ENCODE peak calls at places on chromosomes 12 and 14, in four cellular contexts. One of them, this sample, is unnamed.

GRCh38 chr12:12230275-12230674 is 36.6 kb downstream of the LRP6 start:
- DNase-seq in GM23338: no peak
- DNase-seq in cardiac muscle cell: no peak
- DNase-seq in Panc1: no peak
- DNase-seq in this sample: no peak

GRCh38 chr14:56754966-56755365 is 55.3 kb downstream of the OTX2 start:
- DNase-seq in Panc1: no peak
- DNase-seq in cardiac muscle cell: no peak
- DNase-seq in GM23338: no peak
- DNase-seq in this sample: peak; percentile 76

GRCh38 chr12:42987216-42987631 is 397.7 kb upstream of the PRICKLE1 start:
- DNase-seq in GM23338: no peak
- DNase-seq in cardiac muscle cell: no peak
- DNase-seq in Panc1: no peak
- DNase-seq in this sample: no peak

GRCh38 chr14:47826809-47827208 is 151.4 kb upstream of the MDGA2 start:
- DNase-seq in Panc1: no peak
- DNase-seq in GM23338: no peak
- DNase-seq in cardiac muscle cell: no peak
- DNase-seq in this sample: no peak

GRCh38 chr12:61706783-61707182 is 553.4 kb upstream of the USP15 start:
- DNase-seq in Panc1: no peak
- DNase-seq in GM23338: no peak
- DNase-seq in cardiac muscle cell: no peak
- DNase-seq in this sample: no peak

GRCh38 chr14:91348861-91349465 is 68.7 kb downstream of the CCDC88C start:
- DNase-seq in Panc1: no peak
- DNase-seq in GM23338: no peak
- DNase-seq in cardiac muscle cell: no peak
- DNase-seq in this sample: no peak

GRCh38 chr12:41983896-41984295 is 160.8 kb downstream of the GXYLT1 start:
- DNase-seq in cardiac muscle cell: no peak
- DNase-seq in Panc1: no peak
- DNase-seq in GM23338: no peak
- DNase-seq in this sample: no peak

GRCh38 chr12:128205145-128205544 is 61.8 kb upstream of the TMEM132C start:
- DNase-seq in GM23338: no peak
- DNase-seq in Panc1: no peak
- DNase-seq in cardiac muscle cell: no peak
- DNase-seq in this sample: no peak

GRCh38 chr12:53703746-53704145 is 23.5 kb downstream of the CALCOCO1 start:
- DNase-seq in GM23338: no peak
- DNase-seq in cardiac muscle cell: peak; percentile 28
- DNase-seq in Panc1: no peak
- DNase-seq in this sample: no peak

GRCh38 chr14:23149745-23150144 is 30.7 kb upstream of the CEBPE start:
- DNase-seq in GM23338: no peak
- DNase-seq in cardiac muscle cell: no peak
- DNase-seq in Panc1: no peak
- DNase-seq in this sample: no peak

GRCh38 chr12:76556373-76556772 is 3.2 kb downstream of the OSBPL8 start:
- DNase-seq in cardiac muscle cell: no peak
- DNase-seq in Panc1: no peak
- DNase-seq in GM23338: no peak
- DNase-seq in this sample: no peak

GRCh38 chr12:1908758-1909157 is 9.7 kb downstream of the CACNA2D4 start:
- DNase-seq in GM23338: no peak
- DNase-seq in cardiac muscle cell: no peak
- DNase-seq in Panc1: no peak
- DNase-seq in this sample: no peak

GRCh38 chr12:126182619-126183236 is 1117.5 kb downstream of the AACS start:
- DNase-seq in Panc1: no peak
- DNase-seq in cardiac muscle cell: peak; percentile 40
- DNase-seq in GM23338: no peak
- DNase-seq in this sample: no peak

GRCh38 chr14:54488646-54489317 is at the start of gene GMFB:
- DNase-seq in GM23338: peak; percentile 91
- DNase-seq in Panc1: peak; percentile 54
- DNase-seq in cardiac muscle cell: peak; percentile 97
- DNase-seq in this sample: peak; percentile 91

GRCh38 chr14:77265187-77265515 is 5.9 kb downstream of the NGB start:
- DNase-seq in Panc1: no peak
- DNase-seq in GM23338: no peak
- DNase-seq in cardiac muscle cell: no peak
- DNase-seq in this sample: no peak

GRCh38 chr12:11980133-11980532 is 90.6 kb upstream of the BCL2L14 start:
- DNase-seq in cardiac muscle cell: no peak
- DNase-seq in Panc1: no peak
- DNase-seq in GM23338: no peak
- DNase-seq in this sample: no peak

GRCh38 chr14:57712101-57712500 is 153.8 kb downstream of the SLC35F4 start:
- DNase-seq in Panc1: no peak
- DNase-seq in cardiac muscle cell: peak; percentile 7
- DNase-seq in GM23338: no peak
- DNase-seq in this sample: no peak

GRCh38 chr14:91154851-91155625 is 41.2 kb downstream of the DGLUCY start:
- DNase-seq in cardiac muscle cell: peak; percentile 78
- DNase-seq in Panc1: no peak
- DNase-seq in GM23338: no peak
- DNase-seq in this sample: no peak

GRCh38 chr14:65334765-65335411 is 77.6 kb upstream of the FUT8 start:
- DNase-seq in GM23338: peak; percentile 89
- DNase-seq in Panc1: no peak
- DNase-seq in cardiac muscle cell: no peak
- DNase-seq in this sample: no peak

GRCh38 chr12:27865421-27865820 is 85.4 kb upstream of the MANSC4 start:
- DNase-seq in Panc1: no peak
- DNase-seq in GM23338: no peak
- DNase-seq in cardiac muscle cell: peak; percentile 83
- DNase-seq in this sample: no peak

GRCh38 chr12:91215940-91216454 is 33.4 kb upstream of the DCN start:
- DNase-seq in cardiac muscle cell: no peak
- DNase-seq in GM23338: no peak
- DNase-seq in Panc1: no peak
- DNase-seq in this sample: no peak

GRCh38 chr12:107159384-107159900 is 66.1 kb upstream of the CRY1 start:
- DNase-seq in cardiac muscle cell: no peak
- DNase-seq in GM23338: peak; percentile 15
- DNase-seq in Panc1: no peak
- DNase-seq in this sample: no peak

GRCh38 chr14:73786942-73787759 is 64.5 kb upstream of the PTGR2 start:
- DNase-seq in cardiac muscle cell: peak; percentile 58
- DNase-seq in Panc1: no peak
- DNase-seq in GM23338: peak; percentile 73
- DNase-seq in this sample: peak; percentile 40

GRCh38 chr12:30197392-30198047 is 413.8 kb upstream of the TMTC1 start:
- DNase-seq in Panc1: no peak
- DNase-seq in cardiac muscle cell: peak; percentile 52
- DNase-seq in GM23338: no peak
- DNase-seq in this sample: no peak

GRCh38 chr12:6754406-6754805 is 1.5 kb upstream of the MLF2 start:
- DNase-seq in Panc1: no peak
- DNase-seq in cardiac muscle cell: no peak
- DNase-seq in GM23338: no peak
- DNase-seq in this sample: no peak

GRCh38 chr12:6967548-6968100 is 2.8 kb downstream of the PHB2 start:
- DNase-seq in GM23338: no peak
- DNase-seq in Panc1: no peak
- DNase-seq in cardiac muscle cell: no peak
- DNase-seq in this sample: no peak

GRCh38 chr12:40010899-40011774 is 94.7 kb downstream of the SLC2A13 start:
- DNase-seq in GM23338: peak; percentile 93
- DNase-seq in Panc1: peak; percentile 28
- DNase-seq in cardiac muscle cell: peak; percentile 82
- DNase-seq in this sample: peak; percentile 41

GRCh38 chr12:125203145-125203765 is 138.0 kb downstream of the AACS start:
- DNase-seq in GM23338: no peak
- DNase-seq in Panc1: no peak
- DNase-seq in cardiac muscle cell: no peak
- DNase-seq in this sample: no peak

GRCh38 chr14:60093606-60094005 is 1.9 kb downstream of the PCNX4 start:
- DNase-seq in GM23338: no peak
- DNase-seq in cardiac muscle cell: no peak
- DNase-seq in Panc1: no peak
- DNase-seq in this sample: no peak

GRCh38 chr14:73634333-73634833 is 10.4 kb upstream of the DNAL1 start:
- DNase-seq in cardiac muscle cell: peak; percentile 43
- DNase-seq in Panc1: no peak
- DNase-seq in GM23338: peak; percentile 94
- DNase-seq in this sample: peak; percentile 45

GRCh38 chr14:46672128-46672527 is 20.5 kb upstream of the RPL10L start:
- DNase-seq in cardiac muscle cell: no peak
- DNase-seq in Panc1: no peak
- DNase-seq in GM23338: peak; percentile 12
- DNase-seq in this sample: no peak

DNA sequence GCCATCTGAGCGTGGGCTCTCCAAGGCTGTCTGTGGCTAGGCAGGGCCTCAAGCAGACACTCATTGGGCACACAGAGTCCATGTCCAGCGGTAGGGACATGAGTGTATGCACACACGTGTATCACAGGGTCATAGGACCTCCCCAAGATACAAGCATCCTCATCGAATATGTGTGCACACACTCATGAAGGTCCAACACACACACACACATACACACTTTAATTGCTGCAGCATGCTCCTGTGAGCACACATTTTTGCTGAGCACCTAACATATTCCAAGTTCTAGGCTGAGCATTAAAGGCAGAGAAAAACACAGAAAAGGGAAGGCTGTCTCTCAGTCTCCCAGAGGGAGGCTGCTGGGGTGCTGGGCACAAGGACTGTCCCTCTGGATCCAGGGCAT is 59.3 kb upstream of the TBX3 start:
- DNase-seq in GM23338: no peak
- DNase-seq in Panc1: no peak
- DNase-seq in cardiac muscle cell: no peak
- DNase-seq in this sample: no peak
- H3K27ac ChIP-seq in GM23338: no peak overlapping the region
- H3K27ac ChIP-seq in Panc1: no peak overlapping the region
- H3K27ac ChIP-seq in cardiac muscle cell: no peak overlapping the region
- H3K27ac ChIP-seq in this sample: no peak overlapping the region

GRCh38 chr14:50859296-50859624 is 12.6 kb upstream of the ABHD12B start:
- DNase-seq in Panc1: no peak
- DNase-seq in GM23338: no peak
- DNase-seq in cardiac muscle cell: no peak
- DNase-seq in this sample: no peak

GRCh38 chr14:50856660-50857059 is 15.2 kb upstream of the ABHD12B start:
- DNase-seq in cardiac muscle cell: no peak
- DNase-seq in Panc1: no peak
- DNase-seq in GM23338: no peak
- DNase-seq in this sample: no peak

GRCh38 chr14:50853891-50854290 is 18.0 kb upstream of the ABHD12B start:
- DNase-seq in GM23338: no peak
- DNase-seq in cardiac muscle cell: no peak
- DNase-seq in Panc1: no peak
- DNase-seq in this sample: no peak

GRCh38 chr14:50854521-50854920 is 17.3 kb upstream of the ABHD12B start:
- DNase-seq in cardiac muscle cell: no peak
- DNase-seq in GM23338: no peak
- DNase-seq in Panc1: no peak
- DNase-seq in this sample: no peak

GRCh38 chr14:50855558-50855957 is 16.3 kb upstream of the ABHD12B start:
- DNase-seq in GM23338: peak; percentile 44
- DNase-seq in cardiac muscle cell: peak; percentile 35
- DNase-seq in Panc1: no peak
- DNase-seq in this sample: no peak
- TF ChIP-seq CTCF in GM23338: peak; percentile 31
- TF ChIP-seq CTCF in cardiac muscle cell: peak; percentile 14
- TF ChIP-seq CTCF in Panc1: no peak
- TF ChIP-seq CTCF in this sample: no peak

DNA sequence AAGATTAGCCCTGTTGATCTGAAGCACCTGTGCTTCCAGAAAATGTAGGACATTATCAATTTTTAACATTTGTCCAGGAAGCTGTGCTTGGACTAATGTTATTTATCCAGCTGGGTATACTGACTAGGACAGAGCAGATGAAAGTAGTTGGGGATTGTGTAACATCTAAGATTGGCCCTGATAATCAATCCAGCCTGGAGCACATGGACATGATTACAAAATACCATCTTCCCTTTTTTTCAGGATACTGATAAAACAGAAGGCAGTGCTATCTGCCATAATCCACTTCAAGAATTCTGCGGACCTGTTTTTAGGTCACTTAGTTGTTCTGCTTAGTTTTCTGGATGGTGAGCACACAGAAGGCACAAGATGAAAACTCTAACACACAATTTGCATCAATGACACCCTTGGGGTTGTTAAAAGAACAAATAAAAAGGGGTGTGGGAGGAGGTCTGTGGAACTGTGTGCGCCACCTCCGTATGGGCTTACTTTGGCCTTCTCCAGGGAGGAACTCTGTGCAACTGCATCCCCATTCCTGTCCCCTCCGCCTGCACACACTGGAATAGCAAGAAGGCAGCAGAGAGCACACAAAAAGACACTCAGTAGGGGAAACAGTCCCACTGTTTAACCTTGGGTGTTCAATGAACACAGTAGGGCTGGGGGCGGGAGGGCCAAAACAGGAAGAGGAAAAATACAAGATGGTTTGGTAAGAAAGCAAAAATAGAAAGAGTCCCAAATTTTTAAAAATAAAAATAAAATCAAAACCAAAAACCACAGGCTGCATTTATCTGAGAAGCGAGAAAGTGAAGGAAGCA is 31.1 kb upstream of the DUSP6 start:
- DNase-seq in GM23338: no peak
- DNase-seq in Panc1: no peak
- DNase-seq in cardiac muscle cell: no peak
- DNase-seq in this sample: no peak
- H3K4me3 ChIP-seq in GM23338: no peak overlapping the region
- H3K4me3 ChIP-seq in Panc1: no peak overlapping the region
- H3K4me3 ChIP-seq in cardiac muscle cell: no peak overlapping the region
- H3K4me3 ChIP-seq in this sample: no peak overlapping the region

GRCh38 chr12:89319606-89320005 is 32.7 kb downstream of the DUSP6 start:
- DNase-seq in cardiac muscle cell: no peak
- DNase-seq in GM23338: no peak
- DNase-seq in Panc1: no peak
- DNase-seq in this sample: no peak
- H3K27ac ChIP-seq in cardiac muscle cell: no peak overlapping the region
- H3K27ac ChIP-seq in GM23338: no peak overlapping the region
- H3K27ac ChIP-seq in Panc1: no peak overlapping the region
- H3K27ac ChIP-seq in this sample: no peak overlapping the region

DNA sequence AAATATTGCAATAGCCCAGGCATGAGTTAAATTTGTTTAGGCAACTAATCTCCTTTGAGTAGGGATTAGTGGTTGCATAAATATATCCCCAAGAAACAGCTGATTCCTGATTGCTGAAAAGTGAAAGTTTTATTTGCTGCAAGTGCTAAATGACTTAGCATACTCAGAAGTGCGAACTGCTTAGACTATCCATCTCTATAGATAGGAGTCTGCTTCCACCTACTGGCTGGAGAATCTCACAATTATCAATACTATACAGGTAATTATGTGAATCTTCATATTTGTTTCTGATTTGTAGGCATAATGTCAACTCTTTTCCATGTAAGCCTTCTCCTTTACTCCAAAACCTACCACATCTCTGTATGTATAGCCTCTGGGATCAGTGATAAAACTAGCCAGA is 11.9 kb upstream of the SLCO1B3 start:
- DNase-seq in Panc1: no peak
- DNase-seq in GM23338: peak; percentile 63
- DNase-seq in cardiac muscle cell: peak; percentile 31
- DNase-seq in this sample: no peak
- TF ChIP-seq CTCF in Panc1: peak; percentile 8
- TF ChIP-seq CTCF in GM23338: peak; percentile 69
- TF ChIP-seq CTCF in cardiac muscle cell: peak; percentile 18
- TF ChIP-seq CTCF in this sample: peak; percentile 35